ENCODE peak calls at places on chromosomes 13 and 19, in eight cellular contexts. U, Q, H, G, B, I, Z and X are unnamed samples.

GRCh38 chr19:34128558-34129250 is 43.6 kb upstream of the LSM14A start:
- DNase-seq in U (no peak), Q (no peak), H (no peak), G (no peak), B (no peak), I (no peak), Z (no peak), X (no peak)

GRCh38 chr19:46970815-46971214 is 48.8 kb upstream of the NPAS1 start:
- DNase-seq in U (no peak), Q (no peak), H (no peak), G (peak; percentile 30), B (peak; percentile 79), I (no peak), Z (no peak), X (no peak)

GRCh38 chr13:48493076-48493765 is 39.7 kb downstream of the RCBTB2 start:
- DNase-seq in U (no peak), Q (no peak), H (peak; percentile 58), G (no peak), B (no peak), I (no peak), Z (no peak), X (no peak)

GRCh38 chr13:105773887-105774538 is 761.4 kb downstream of the EFNB2 start:
- DNase-seq in U (no peak), Q (no peak), H (no peak), G (peak; percentile 96), B (no peak), I (no peak), Z (no peak), X (no peak)

GRCh38 chr19:56333506-56333905 is 18.9 kb upstream of the ZSCAN5A start:
- DNase-seq in U (no peak), Q (no peak), H (peak; percentile 29), G (peak; percentile 16), B (peak; percentile 26), I (no peak), Z (peak; percentile 21), X (no peak)

GRCh38 chr19:13849991-13850909 is 26.7 kb upstream of the NANOS3 start:
- DNase-seq in U (peak; percentile 91), Q (peak; percentile 92), H (peak; percentile 67), G (no peak), B (peak; percentile 84), I (no peak), Z (peak; percentile 83), X (peak; percentile 93)

GRCh38 chr13:24713022-24713421 is 32.8 kb downstream of the ATP12A start:
- DNase-seq in U (no peak), Q (no peak), H (no peak), G (peak; percentile 14), B (peak; percentile 44), I (no peak), Z (peak; percentile 63), X (no peak)

GRCh38 chr13:107373551-107373950 is 805.6 kb upstream of the ARGLU1 start:
- DNase-seq in U (no peak), Q (no peak), H (no peak), G (peak; percentile 77), B (no peak), I (no peak), Z (no peak), X (no peak)

DNA sequence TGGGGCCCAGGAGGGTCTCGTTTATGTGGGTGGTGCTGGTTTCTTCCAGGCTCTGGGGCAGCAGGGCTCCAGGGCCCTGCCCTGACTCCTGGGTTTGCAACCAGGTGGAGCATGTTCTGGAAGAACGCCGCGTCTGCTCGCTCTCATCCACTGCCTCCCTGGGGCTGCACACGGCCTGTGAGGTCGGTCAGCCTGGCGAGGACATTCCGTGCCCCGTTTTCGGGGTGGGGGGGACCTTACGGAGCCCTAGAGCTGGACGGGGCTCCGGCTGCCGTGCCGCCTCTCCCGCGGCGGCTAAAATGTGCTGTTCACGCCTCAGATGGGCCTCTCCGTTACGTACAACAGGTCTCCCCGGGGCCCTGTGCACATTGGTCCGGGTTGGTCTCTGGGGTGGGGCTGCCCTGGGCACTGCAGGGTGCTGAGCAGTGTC is 3.3 kb downstream of the GNA11 start:
- DNase-seq in U (no peak), Q (no peak), H (no peak), G (no peak), B (peak; percentile 6), I (no peak), Z (no peak), X (no peak)
- H3K4me1 ChIP-seq in U (peaks cover 77% of the 10 kb centered on the region), Q (peaks cover 77% of the 10 kb centered on the region), H (peaks cover 34% of the 10 kb centered on the region), G (peaks cover 25% of the 10 kb centered on the region), B (peaks cover 77% of the 10 kb centered on the region), I (peaks cover 38% of the 10 kb centered on the region), Z (peaks cover 40% of the 10 kb centered on the region), X (peaks cover 79% of the 10 kb centered on the region)

DNA sequence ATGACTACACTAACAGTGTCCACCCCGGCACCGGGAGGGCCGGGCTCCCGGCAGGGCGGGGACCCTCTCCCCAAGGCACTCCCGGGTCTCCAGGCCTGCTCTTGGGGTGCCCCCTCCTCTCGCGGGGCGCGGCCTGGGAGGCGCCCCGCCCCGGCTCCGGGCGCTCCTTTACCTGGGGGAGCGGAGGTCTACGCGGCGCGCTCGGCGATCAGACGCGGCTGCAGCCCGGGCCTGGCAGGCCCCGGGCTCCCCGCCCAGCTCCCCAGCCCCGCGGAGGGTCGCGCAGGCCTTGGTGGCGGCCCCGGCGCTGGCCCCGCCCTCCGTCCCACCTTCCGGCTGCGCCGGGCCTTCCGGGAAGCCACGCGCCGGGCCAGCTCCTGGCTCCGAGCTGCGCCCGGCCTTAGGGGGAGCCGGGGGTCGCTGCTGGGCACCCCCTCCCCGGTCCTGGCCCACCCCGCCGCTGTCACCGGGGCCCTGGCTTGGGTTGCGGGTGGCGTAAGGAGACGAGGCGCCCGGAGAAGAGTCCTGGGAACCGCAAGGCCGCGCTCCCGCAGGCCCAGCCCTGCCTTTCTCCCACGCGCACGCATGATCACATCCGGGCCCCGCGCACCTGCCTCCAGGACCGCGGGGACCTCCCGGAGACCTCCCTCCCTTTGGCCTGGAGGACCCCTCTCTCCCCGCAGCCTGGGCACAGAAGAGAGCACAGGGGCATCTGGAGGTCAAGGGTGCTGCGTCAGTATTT is at the start of gene C19orf12:
- DNase-seq in U (peak; percentile 76), Q (peak; percentile 77), H (peak; percentile 80), G (peak; percentile 25), B (peak; percentile 53), I (no peak), Z (peak; percentile 77), X (peak; percentile 76)
- H3K4me1 ChIP-seq in U (peaks cover 32% of the 10 kb centered on the region), Q (peaks cover 42% of the 10 kb centered on the region), H (peaks cover 56% of the 10 kb centered on the region), G (peaks cover 3% of the 10 kb centered on the region), B (peaks cover 14% of the 10 kb centered on the region), I (peaks cover 20% of the 10 kb centered on the region), Z (peaks cover 17% of the 10 kb centered on the region), X (peaks cover 30% of the 10 kb centered on the region)

GRCh38 chr19:38676023-38676877 is 28.8 kb downstream of the ACTN4 start:
- DNase-seq in U (no peak), Q (no peak), H (no peak), G (peak; percentile 85), B (peak; percentile 52), I (no peak), Z (no peak), X (no peak)

GRCh38 chr19:38674388-38675133 is 27.1 kb downstream of the ACTN4 start:
- DNase-seq in U (no peak), Q (no peak), H (no peak), G (peak; percentile 60), B (peak; percentile 57), I (no peak), Z (no peak), X (no peak)

GRCh38 chr19:38673030-38673429 is 25.6 kb downstream of the ACTN4 start:
- DNase-seq in U (no peak), Q (no peak), H (no peak), G (no peak), B (no peak), I (no peak), Z (no peak), X (no peak)

GRCh38 chr19:38676878-38677646 is 29.6 kb downstream of the ACTN4 start:
- DNase-seq in U (no peak), Q (no peak), H (no peak), G (no peak), B (no peak), I (no peak), Z (no peak), X (no peak)

DNA sequence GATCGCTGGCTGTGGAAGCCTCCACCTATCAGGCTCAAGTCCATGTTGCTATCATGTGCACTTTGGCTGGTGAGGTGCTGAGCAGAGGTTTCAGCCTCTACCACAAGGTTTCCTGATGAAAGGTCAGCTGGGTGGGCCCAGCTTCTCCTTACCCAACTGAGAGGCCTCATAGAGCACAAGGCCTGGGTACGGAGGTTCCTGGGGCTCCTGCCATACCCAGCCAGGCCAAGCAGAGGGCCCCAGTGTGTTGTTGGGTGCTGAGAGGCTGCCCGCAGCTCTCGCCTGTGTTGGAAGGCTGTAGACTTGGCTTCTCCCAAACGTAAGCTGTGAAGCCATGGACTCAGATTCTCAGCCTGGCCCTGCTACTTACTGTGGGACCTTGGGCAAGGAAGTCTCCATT is 28.2 kb downstream of the ACTN4 start:
- DNase-seq in U (no peak), Q (no peak), H (no peak), G (no peak), B (no peak), I (no peak), Z (no peak), X (no peak)
- H3K4me1 ChIP-seq in U (peaks cover 82% of the 10 kb centered on the region), Q (peaks cover 87% of the 10 kb centered on the region), H (peaks cover 82% of the 10 kb centered on the region), G (peaks cover 62% of the 10 kb centered on the region), B (peaks cover 82% of the 10 kb centered on the region), I (peaks cover 57% of the 10 kb centered on the region), Z (peaks cover 36% of the 10 kb centered on the region), X (no peaks in the 10 kb centered on the region)

GRCh38 chr19:3100747-3101730 is 6.9 kb downstream of the GNA11 start:
- DNase-seq in U (no peak), Q (no peak), H (no peak), G (no peak), B (peak; percentile 5), I (no peak), Z (no peak), X (no peak)
- H3K4me1 ChIP-seq in U (peaks cover 95% of the 10 kb centered on the region), Q (peaks cover 91% of the 10 kb centered on the region), H (peaks cover 29% of the 10 kb centered on the region), G (peaks cover 13% of the 10 kb centered on the region), B (peaks cover 84% of the 10 kb centered on the region), I (peaks cover 39% of the 10 kb centered on the region), Z (peaks cover 39% of the 10 kb centered on the region), X (peaks cover 73% of the 10 kb centered on the region)